ENCODE peak calls at places on chromosome 13, in eight cellular contexts. One of them, this sample, is unnamed.
A peak's percentile ranks its signal among the peaks of the same experiment; 100 is the strongest.

GRCh38 chr13:53089951-53090350 is 61.3 kb downstream of the OLFM4 start:
- DNase-seq in A549: no peak
- DNase-seq in AG04450: no peak
- DNase-seq in upper lobe of right lung: no peak
- DNase-seq in ovary: no peak
- DNase-seq in H1: no peak
- DNase-seq in fibroblast of lung: no peak
- DNase-seq in fibroblast of pulmonary artery: no peak
- DNase-seq in this sample: no peak

GRCh38 chr13:20127563-20128458 is 33.0 kb downstream of the GJA3 start:
- DNase-seq in ovary: peak; percentile 70
- DNase-seq in fibroblast of pulmonary artery: peak; percentile 44
- DNase-seq in fibroblast of lung: peak; percentile 66
- DNase-seq in upper lobe of right lung: peak; percentile 88
- DNase-seq in A549: peak; percentile 60
- DNase-seq in AG04450: no peak
- DNase-seq in H1: peak; percentile 84
- DNase-seq in this sample: no peak

GRCh38 chr13:36555151-36555986 is 118.5 kb upstream of the SERTM1 start:
- DNase-seq in upper lobe of right lung: no peak
- DNase-seq in A549: no peak
- DNase-seq in H1: no peak
- DNase-seq in fibroblast of pulmonary artery: no peak
- DNase-seq in ovary: no peak
- DNase-seq in AG04450: no peak
- DNase-seq in fibroblast of lung: no peak
- DNase-seq in this sample: no peak

GRCh38 chr13:26449063-26449848 is 108.2 kb upstream of the WASF3 start:
- DNase-seq in fibroblast of pulmonary artery: no peak
- DNase-seq in fibroblast of lung: peak; percentile 24
- DNase-seq in ovary: no peak
- DNase-seq in H1: no peak
- DNase-seq in A549: no peak
- DNase-seq in AG04450: no peak
- DNase-seq in upper lobe of right lung: no peak
- DNase-seq in this sample: no peak

GRCh38 chr13:84997858-84998257 is 801.4 kb downstream of the SLITRK6 start:
- DNase-seq in fibroblast of lung: no peak
- DNase-seq in upper lobe of right lung: no peak
- DNase-seq in AG04450: no peak
- DNase-seq in fibroblast of pulmonary artery: no peak
- DNase-seq in H1: no peak
- DNase-seq in A549: no peak
- DNase-seq in ovary: no peak
- DNase-seq in this sample: no peak

GRCh38 chr13:78786399-78786879 is 127.5 kb upstream of the OBI1 start:
- DNase-seq in A549: no peak
- DNase-seq in H1: no peak
- DNase-seq in AG04450: no peak
- DNase-seq in ovary: no peak
- DNase-seq in fibroblast of pulmonary artery: no peak
- DNase-seq in upper lobe of right lung: no peak
- DNase-seq in fibroblast of lung: no peak
- DNase-seq in this sample: no peak

GRCh38 chr13:73262862-73263627 is 204.2 kb downstream of the KLF5 start:
- DNase-seq in upper lobe of right lung: no peak
- DNase-seq in H1: no peak
- DNase-seq in AG04450: no peak
- DNase-seq in A549: no peak
- DNase-seq in fibroblast of pulmonary artery: no peak
- DNase-seq in ovary: no peak
- DNase-seq in fibroblast of lung: no peak
- DNase-seq in this sample: no peak

GRCh38 chr13:102536695-102537485 is 59.9 kb upstream of the TPP2 start:
- DNase-seq in H1: no peak
- DNase-seq in upper lobe of right lung: no peak
- DNase-seq in ovary: no peak
- DNase-seq in AG04450: no peak
- DNase-seq in A549: no peak
- DNase-seq in fibroblast of pulmonary artery: no peak
- DNase-seq in fibroblast of lung: no peak
- DNase-seq in this sample: no peak

GRCh38 chr13:82330499-82330898 is 1551.8 kb downstream of the SLITRK1 start:
- DNase-seq in AG04450: no peak
- DNase-seq in H1: no peak
- DNase-seq in A549: peak; percentile 13
- DNase-seq in upper lobe of right lung: no peak
- DNase-seq in fibroblast of pulmonary artery: peak; percentile 44
- DNase-seq in fibroblast of lung: no peak
- DNase-seq in ovary: no peak
- DNase-seq in this sample: no peak

GRCh38 chr13:113411216-113412023 is 41.9 kb downstream of the ADPRHL1 start:
- DNase-seq in fibroblast of lung: peak; percentile 98
- DNase-seq in H1: no peak
- DNase-seq in ovary: no peak
- DNase-seq in AG04450: peak; percentile 89
- DNase-seq in fibroblast of pulmonary artery: peak; percentile 70
- DNase-seq in upper lobe of right lung: peak; percentile 62
- DNase-seq in A549: peak; percentile 63
- DNase-seq in this sample: peak; percentile 87

GRCh38 chr13:76020421-76020955 is 384.4 kb downstream of the LMO7 start:
- DNase-seq in upper lobe of right lung: no peak
- DNase-seq in A549: no peak
- DNase-seq in fibroblast of pulmonary artery: no peak
- DNase-seq in H1: no peak
- DNase-seq in AG04450: no peak
- DNase-seq in fibroblast of lung: no peak
- DNase-seq in ovary: no peak
- DNase-seq in this sample: no peak

GRCh38 chr13:32881792-32882175 is 134.4 kb upstream of the KL start:
- DNase-seq in fibroblast of lung: no peak
- DNase-seq in AG04450: no peak
- DNase-seq in upper lobe of right lung: no peak
- DNase-seq in ovary: no peak
- DNase-seq in H1: no peak
- DNase-seq in fibroblast of pulmonary artery: no peak
- DNase-seq in A549: no peak
- DNase-seq in this sample: no peak

GRCh38 chr13:65600702-65601101 is 1629.4 kb downstream of the PCDH9 start:
- DNase-seq in AG04450: peak; percentile 33
- DNase-seq in A549: peak; percentile 1
- DNase-seq in upper lobe of right lung: no peak
- DNase-seq in H1: no peak
- DNase-seq in fibroblast of pulmonary artery: peak; percentile 49
- DNase-seq in ovary: no peak
- DNase-seq in fibroblast of lung: peak; percentile 73
- DNase-seq in this sample: no peak

GRCh38 chr13:23956106-23956505 is 58.8 kb upstream of the C1QTNF9B start:
- DNase-seq in fibroblast of lung: peak; percentile 85
- DNase-seq in ovary: no peak
- DNase-seq in A549: peak; percentile 33
- DNase-seq in fibroblast of pulmonary artery: peak; percentile 41
- DNase-seq in AG04450: no peak
- DNase-seq in upper lobe of right lung: no peak
- DNase-seq in H1: no peak
- DNase-seq in this sample: no peak

GRCh38 chr13:68066879-68067513 is 836.9 kb upstream of the PCDH9 start:
- DNase-seq in AG04450: no peak
- DNase-seq in ovary: no peak
- DNase-seq in fibroblast of pulmonary artery: no peak
- DNase-seq in fibroblast of lung: no peak
- DNase-seq in upper lobe of right lung: no peak
- DNase-seq in A549: no peak
- DNase-seq in H1: no peak
- DNase-seq in this sample: no peak

GRCh38 chr13:32426981-32427851 is 714 bp downstream of the N4BP2L1 start:
- DNase-seq in fibroblast of lung: peak; percentile 35
- DNase-seq in upper lobe of right lung: peak; percentile 84
- DNase-seq in H1: peak; percentile 82
- DNase-seq in ovary: peak; percentile 75
- DNase-seq in A549: no peak
- DNase-seq in AG04450: no peak
- DNase-seq in fibroblast of pulmonary artery: no peak
- DNase-seq in this sample: no peak

GRCh38 chr13:80850771-80851170 is 509.8 kb upstream of the SPRY2 start:
- DNase-seq in ovary: no peak
- DNase-seq in H1: no peak
- DNase-seq in fibroblast of lung: no peak
- DNase-seq in A549: no peak
- DNase-seq in AG04450: no peak
- DNase-seq in fibroblast of pulmonary artery: no peak
- DNase-seq in upper lobe of right lung: no peak
- DNase-seq in this sample: no peak
- TF ChIP-seq CTCF in ovary: no peak
- TF ChIP-seq CTCF in H1: peak; percentile 22
- TF ChIP-seq CTCF in fibroblast of lung: no peak
- TF ChIP-seq CTCF in A549: no peak
- TF ChIP-seq CTCF in AG04450: no peak
- TF ChIP-seq CTCF in fibroblast of pulmonary artery: no peak
- TF ChIP-seq CTCF in upper lobe of right lung: no peak
- TF ChIP-seq CTCF in this sample: no peak

DNA sequence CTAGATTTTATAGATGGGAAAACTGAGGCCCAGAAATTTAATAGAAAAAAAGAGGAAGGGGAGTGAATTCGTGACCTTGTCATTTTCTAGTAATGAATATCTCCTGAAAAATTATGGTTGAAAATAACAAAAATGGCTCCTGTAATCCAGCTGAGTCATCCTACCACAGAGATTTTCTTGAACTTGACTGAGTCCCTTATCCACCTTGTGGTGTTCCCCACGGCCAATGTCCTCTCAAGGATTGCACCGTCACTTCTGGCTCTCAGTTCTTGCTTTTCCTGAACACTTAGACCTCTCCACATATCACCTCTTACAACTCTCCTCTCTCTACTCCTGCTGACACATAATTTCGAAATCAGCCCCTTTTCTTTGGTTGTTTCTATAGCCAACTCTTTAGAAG is 1.2 kb upstream of the KATNAL1 start:
- DNase-seq in A549: peak; percentile 35
- DNase-seq in fibroblast of lung: peak; percentile 62
- DNase-seq in ovary: no peak
- DNase-seq in upper lobe of right lung: no peak
- DNase-seq in fibroblast of pulmonary artery: peak; percentile 85
- DNase-seq in H1: no peak
- DNase-seq in AG04450: no peak
- DNase-seq in this sample: no peak
- H3K4me3 ChIP-seq in A549: no peak overlapping the region
- H3K4me3 ChIP-seq in fibroblast of lung: no peak overlapping the region
- H3K4me3 ChIP-seq in ovary: no peak overlapping the region
- H3K4me3 ChIP-seq in upper lobe of right lung: no peak overlapping the region
- H3K4me3 ChIP-seq in fibroblast of pulmonary artery: no peak overlapping the region
- H3K4me3 ChIP-seq in H1: no peak overlapping the region
- H3K4me3 ChIP-seq in AG04450: no peak overlapping the region
- H3K4me3 ChIP-seq in this sample: no peak overlapping the region

DNA sequence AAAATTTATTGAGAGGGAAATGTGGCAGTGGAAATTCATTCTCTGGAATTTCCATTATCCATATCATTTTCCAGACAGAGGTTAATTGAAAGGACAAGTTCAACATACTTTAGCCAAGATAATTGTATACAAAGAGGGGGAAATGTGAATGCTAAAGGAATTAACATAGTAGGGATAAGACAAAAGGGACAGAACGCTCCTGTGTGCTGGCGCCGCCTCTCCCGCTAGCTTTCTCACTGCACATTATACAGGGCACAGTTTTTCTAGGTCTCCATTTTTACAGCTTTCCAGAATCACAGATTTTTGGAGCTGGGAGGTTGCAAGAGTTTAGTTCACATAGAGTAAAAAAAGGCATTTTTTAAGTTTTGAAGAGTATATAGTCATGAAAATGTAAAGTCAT is 48.8 kb downstream of the FAM124A start:
- DNase-seq in A549: no peak
- DNase-seq in fibroblast of lung: no peak
- DNase-seq in upper lobe of right lung: no peak
- DNase-seq in fibroblast of pulmonary artery: no peak
- DNase-seq in H1: peak; percentile 13
- DNase-seq in AG04450: no peak
- DNase-seq in ovary: no peak
- DNase-seq in this sample: no peak
- TF ChIP-seq CTCF in A549: no peak
- TF ChIP-seq CTCF in fibroblast of lung: no peak
- TF ChIP-seq CTCF in upper lobe of right lung: no peak
- TF ChIP-seq CTCF in fibroblast of pulmonary artery: no peak
- TF ChIP-seq CTCF in H1: no peak
- TF ChIP-seq CTCF in AG04450: no peak
- TF ChIP-seq CTCF in ovary: no peak
- TF ChIP-seq CTCF in this sample: no peak

GRCh38 chr13:37868691-37869505 is 674 bp downstream of the TRPC4 start:
- DNase-seq in A549: no peak
- DNase-seq in AG04450: no peak
- DNase-seq in fibroblast of lung: peak; percentile 58
- DNase-seq in fibroblast of pulmonary artery: peak; percentile 50
- DNase-seq in upper lobe of right lung: no peak
- DNase-seq in H1: peak; percentile 66
- DNase-seq in ovary: no peak
- DNase-seq in this sample: no peak

GRCh38 chr13:37870895-37871550 is 1.5 kb upstream of the TRPC4 start:
- DNase-seq in H1: peak; percentile 46
- DNase-seq in fibroblast of lung: peak; percentile 81
- DNase-seq in fibroblast of pulmonary artery: peak; percentile 77
- DNase-seq in A549: no peak
- DNase-seq in ovary: no peak
- DNase-seq in upper lobe of right lung: no peak
- DNase-seq in AG04450: no peak
- DNase-seq in this sample: no peak

GRCh38 chr13:37869756-37870488 is at the start of gene TRPC4:
- DNase-seq in H1: peak; percentile 78
- DNase-seq in fibroblast of pulmonary artery: peak; percentile 73
- DNase-seq in fibroblast of lung: peak; percentile 76
- DNase-seq in ovary: peak; percentile 66
- DNase-seq in upper lobe of right lung: peak; percentile 60
- DNase-seq in A549: peak; percentile 30
- DNase-seq in AG04450: no peak
- DNase-seq in this sample: no peak

GRCh38 chr13:37869506-37869755 is 141 bp downstream of the TRPC4 start:
- DNase-seq in fibroblast of lung: no peak
- DNase-seq in upper lobe of right lung: no peak
- DNase-seq in AG04450: no peak
- DNase-seq in A549: no peak
- DNase-seq in ovary: no peak
- DNase-seq in fibroblast of pulmonary artery: peak; percentile 49
- DNase-seq in H1: no peak
- DNase-seq in this sample: no peak

DNA sequence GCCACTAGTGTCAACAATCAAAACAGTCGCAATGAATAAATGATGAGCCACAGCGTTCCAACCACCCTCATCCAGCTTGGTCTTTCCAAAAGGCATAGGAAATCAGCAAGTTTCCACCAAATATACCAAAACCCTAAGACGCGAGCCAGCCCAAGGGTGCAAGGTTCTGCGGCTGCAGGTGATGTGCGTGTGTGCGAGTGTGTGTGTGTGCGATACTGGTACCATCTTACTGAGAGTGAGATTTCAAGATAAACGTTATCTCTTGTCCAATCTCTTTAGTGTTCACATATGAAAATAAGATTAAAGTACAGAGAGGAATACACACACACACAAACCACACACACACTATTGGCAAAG is 895 bp upstream of the TRPC4 start:
- DNase-seq in AG04450: no peak
- DNase-seq in A549: no peak
- DNase-seq in H1: no peak
- DNase-seq in ovary: no peak
- DNase-seq in upper lobe of right lung: no peak
- DNase-seq in fibroblast of pulmonary artery: no peak
- DNase-seq in fibroblast of lung: no peak
- DNase-seq in this sample: no peak
- H3K4me3 ChIP-seq in AG04450: peak overlapping the region; percentile 76
- H3K4me3 ChIP-seq in A549: no peak overlapping the region
- H3K4me3 ChIP-seq in H1: peak overlapping the region; percentile 94
- H3K4me3 ChIP-seq in ovary: peak overlapping the region; percentile 62
- H3K4me3 ChIP-seq in upper lobe of right lung: peak overlapping the region; percentile 51
- H3K4me3 ChIP-seq in fibroblast of pulmonary artery: peak overlapping the region; percentile 77
- H3K4me3 ChIP-seq in fibroblast of lung: peak overlapping the region; percentile 73
- H3K4me3 ChIP-seq in this sample: peak overlapping the region; percentile 86

GRCh38 chr13:38900188-38900587 is 90.4 kb downstream of the STOML3 start:
- DNase-seq in fibroblast of pulmonary artery: no peak
- DNase-seq in ovary: no peak
- DNase-seq in A549: no peak
- DNase-seq in upper lobe of right lung: no peak
- DNase-seq in H1: no peak
- DNase-seq in fibroblast of lung: no peak
- DNase-seq in AG04450: no peak
- DNase-seq in this sample: no peak
- TF ChIP-seq CTCF in fibroblast of pulmonary artery: peak; percentile 6
- TF ChIP-seq CTCF in ovary: no peak
- TF ChIP-seq CTCF in A549: no peak
- TF ChIP-seq CTCF in upper lobe of right lung: no peak
- TF ChIP-seq CTCF in H1: peak; percentile 66
- TF ChIP-seq CTCF in fibroblast of lung: no peak
- TF ChIP-seq CTCF in AG04450: peak; percentile 15
- TF ChIP-seq CTCF in this sample: no peak

This sample was measured in AG04449.